ENCODE peak calls at places on chromosomes 6 and 20, in five cellular contexts. C is uterus, Q is GM23338, O is right atrium auricular region, H is left ventricle myocardium inferior. V is an unnamed sample.

GRCh38 chr6:156808287-156808686 is 31.1 kb downstream of the ARID1B start:
- DNase-seq in C (no peak), Q (peak), O (no peak), H (no peak), V (no peak)

GRCh38 chr6:107561325-107561724 is 71.4 kb downstream of the SOBP start:
- DNase-seq in C (peak), Q (peak), O (peak), H (peak), V (no peak)

GRCh38 chr20:10505320-10506226 is 70.5 kb downstream of the SLX4IP start:
- DNase-seq in C (peak), Q (no peak), O (no peak), H (no peak), V (peak)

GRCh38 chr20:31811796-31812728 is 7.1 kb upstream of the MYLK2 start:
- DNase-seq in C (no peak), Q (no peak), O (no peak), H (peak), V (no peak)

GRCh38 chr6:22536111-22536510 is 33.3 kb upstream of the HDGFL1 start:
- DNase-seq in C (no peak), Q (no peak), O (no peak), H (no peak), V (no peak)

GRCh38 chr20:36504295-36504694 is 37.0 kb upstream of the MYL9 start:
- DNase-seq in C (no peak), Q (no peak), O (no peak), H (no peak), V (no peak)

GRCh38 chr20:59620860-59621485 is 16.6 kb downstream of the PHACTR3 start:
- DNase-seq in C (no peak), Q (no peak), O (no peak), H (no peak), V (no peak)

GRCh38 chr6:33909737-33910136 is 105.9 kb upstream of the MLN start:
- DNase-seq in C (no peak), Q (no peak), O (no peak), H (no peak), V (no peak)

GRCh38 chr20:362271-363254 is 15.7 kb downstream of the NRSN2 start:
- DNase-seq in C (peak), Q (peak), O (peak), H (peak), V (peak)

GRCh38 chr6:157045831-157046454 is 268.8 kb downstream of the ARID1B start:
- DNase-seq in C (no peak), Q (peak), O (no peak), H (no peak), V (no peak)

GRCh38 chr6:36805917-36806316 is 33.3 kb downstream of the CPNE5 start:
- DNase-seq in C (no peak), Q (peak), O (no peak), H (no peak), V (no peak)
- TF ChIP-seq CTCF in C (no peak), Q (peak), O (no peak), H (no peak), V (no peak)

GRCh38 chr6:50128420-50129005 is 78.8 kb upstream of the DEFB112 start:
- DNase-seq in C (no peak), Q (peak), O (no peak), H (no peak), V (no peak)
- TF ChIP-seq CTCF in C (no peak), Q (no peak), O (peak), H (peak), V (peak)

GRCh38 chr20:40813213-40813510 is 124.1 kb upstream of the MAFB start:
- DNase-seq in C (no peak), Q (no peak), O (peak), H (no peak), V (no peak)

GRCh38 chr20:40810336-40810735 is 121.3 kb upstream of the MAFB start:
- DNase-seq in C (no peak), Q (no peak), O (peak), H (no peak), V (no peak)

GRCh38 chr20:40811004-40811403 is 122.0 kb upstream of the MAFB start:
- DNase-seq in C (no peak), Q (no peak), O (peak), H (no peak), V (no peak)

GRCh38 chr20:40812415-40813212 is 123.6 kb upstream of the MAFB start:
- DNase-seq in C (no peak), Q (no peak), O (peak), H (no peak), V (no peak)

DNA sequence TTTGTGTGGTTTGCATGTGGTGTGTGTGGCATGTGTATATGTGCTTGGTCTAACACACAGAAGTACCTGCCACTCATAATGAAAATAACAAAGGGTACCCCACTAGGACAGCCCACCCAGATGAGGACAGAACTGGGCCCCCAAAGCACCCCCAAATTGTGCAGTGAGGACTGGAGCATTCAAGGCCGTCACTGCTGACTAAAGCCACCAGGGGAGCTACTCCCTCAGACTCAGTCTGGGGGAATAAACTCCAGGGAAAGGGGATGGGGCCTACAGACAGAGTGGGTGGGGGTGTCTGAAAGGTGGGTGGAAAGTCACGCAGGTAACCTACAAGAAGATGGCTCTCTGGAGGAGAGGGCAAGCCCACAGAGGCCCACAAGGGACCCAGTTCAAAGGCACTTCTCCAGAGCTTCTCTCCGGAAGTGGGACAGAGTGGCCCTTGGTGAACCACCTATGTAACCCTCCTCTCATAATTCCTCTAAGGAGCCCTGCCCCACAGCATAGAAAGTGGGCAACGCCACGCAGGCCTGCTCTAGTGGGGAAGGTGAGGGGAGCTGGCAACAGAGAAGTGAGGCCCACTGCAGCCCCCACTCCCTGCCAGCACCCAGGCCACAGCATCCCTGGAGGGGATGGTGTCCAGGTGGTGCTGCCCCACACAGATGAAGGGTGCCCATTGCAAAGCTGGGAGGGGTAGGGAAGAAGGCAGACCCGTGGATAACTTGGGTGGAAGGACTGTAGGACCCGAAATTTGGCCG is 122.8 kb upstream of the MAFB start:
- DNase-seq in C (no peak), Q (peak), O (peak), H (no peak), V (no peak)
- TF ChIP-seq CTCF in C (no peak), Q (peak), O (no peak), H (no peak), V (no peak)

GRCh38 chr6:148983986-148984385 is 237.2 kb downstream of the UST start:
- DNase-seq in C (no peak), Q (no peak), O (no peak), H (no peak), V (no peak)
- TF ChIP-seq CTCF in C (no peak), Q (no peak), O (no peak), H (no peak), V (no peak)

GRCh38 chr20:47289989-47290388 is 66.5 kb downstream of the ZMYND8 start:
- DNase-seq in C (no peak), Q (no peak), O (no peak), H (no peak), V (no peak)

GRCh38 chr20:47295921-47296426 is 60.5 kb downstream of the ZMYND8 start:
- DNase-seq in C (no peak), Q (no peak), O (peak), H (no peak), V (no peak)

GRCh38 chr20:47289096-47289495 is 67.4 kb downstream of the ZMYND8 start:
- DNase-seq in C (no peak), Q (no peak), O (no peak), H (no peak), V (no peak)

GRCh38 chr20:47293524-47294157 is 62.9 kb downstream of the ZMYND8 start:
- DNase-seq in C (no peak), Q (no peak), O (peak), H (no peak), V (no peak)

DNA sequence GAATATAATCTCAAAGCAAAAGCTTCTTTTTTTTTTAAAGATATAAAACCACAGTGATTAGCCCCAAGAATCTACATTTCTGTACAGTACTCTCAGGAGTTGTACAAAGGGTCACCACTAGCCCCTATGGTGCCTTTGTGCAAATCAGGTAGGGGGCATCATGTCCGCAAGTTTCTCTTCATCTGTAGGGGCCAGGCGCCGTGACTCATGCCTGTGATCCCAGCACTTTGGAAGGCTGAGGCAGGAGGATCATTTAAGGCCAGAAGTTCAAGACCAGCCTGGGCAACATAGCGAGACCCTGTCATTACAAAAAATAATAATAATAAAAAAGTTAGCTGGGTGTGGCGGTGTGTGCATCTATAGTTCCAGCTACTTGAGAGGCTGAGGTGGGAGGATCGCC is 63.9 kb downstream of the ZMYND8 start:
- DNase-seq in C (no peak), Q (no peak), O (no peak), H (no peak), V (no peak)
- TF ChIP-seq CTCF in C (no peak), Q (no peak), O (no peak), H (no peak), V (no peak)

GRCh38 chr6:70707893-70708292 is 40.2 kb downstream of the SMAP1 start:
- DNase-seq in C (no peak), Q (no peak), O (no peak), H (no peak), V (no peak)

GRCh38 chr6:70708448-70708847 is 40.8 kb downstream of the SMAP1 start:
- DNase-seq in C (no peak), Q (no peak), O (no peak), H (no peak), V (no peak)

GRCh38 chr6:70705772-70706171 is 38.1 kb downstream of the SMAP1 start:
- DNase-seq in C (no peak), Q (no peak), O (no peak), H (no peak), V (no peak)

GRCh38 chr6:70709826-70710225 is 42.1 kb downstream of the SMAP1 start:
- DNase-seq in C (no peak), Q (no peak), O (no peak), H (no peak), V (no peak)

DNA sequence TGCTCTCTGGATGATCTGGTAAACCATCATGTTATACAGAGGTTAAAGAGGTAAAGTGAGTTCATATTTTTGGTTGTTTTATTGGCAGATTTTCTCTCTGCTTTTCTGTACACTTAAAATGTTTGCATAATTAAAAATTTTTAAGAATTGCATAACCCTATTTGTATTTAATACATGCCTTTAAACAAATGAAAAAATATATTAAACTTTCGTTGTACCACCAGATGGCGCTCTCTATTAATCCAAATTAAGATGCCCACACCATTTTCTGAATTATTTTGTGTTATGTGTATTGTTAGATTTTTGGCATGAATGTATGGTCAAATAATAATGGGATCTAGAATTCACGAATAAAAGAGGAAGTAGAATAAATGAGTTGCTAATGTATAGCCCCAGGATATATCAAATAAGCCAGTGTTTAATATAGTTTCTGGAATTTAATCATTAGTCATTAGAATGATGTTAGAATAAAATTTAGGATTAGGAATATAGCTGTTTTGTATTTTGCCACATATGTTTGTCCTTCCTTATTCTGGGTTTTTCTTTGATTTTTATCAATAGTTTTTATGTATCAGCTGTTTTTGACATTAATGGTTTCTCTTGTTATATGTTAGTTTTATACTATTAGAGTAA is 38.9 kb downstream of the SMAP1 start:
- DNase-seq in C (no peak), Q (peak), O (no peak), H (no peak), V (no peak)
- TF ChIP-seq CTCF in C (peak), Q (no peak), O (peak), H (peak), V (peak)